ENCODE peak calls at places on chromosomes 7 and 10, in ten cellular contexts. I, S, Q, U, Y, M, F, T, L and E are unnamed samples.
A peak's percentile ranks its signal among the peaks of the same experiment; 100 is the strongest.

GRCh38 chr10:26334932-26335573 is 103.1 kb upstream of the APBB1IP start:
- DNase-seq in I (peak; percentile 51), S (peak; percentile 34), Q (peak; percentile 19), U (peak; percentile 51), Y (peak; percentile 5), M (no peak), F (peak; percentile 65), T (peak; percentile 58), L (peak; percentile 72), E (no peak)

GRCh38 chr7:73971701-73972341 is 56.2 kb upstream of the ELN start:
- DNase-seq in I (no peak), S (no peak), Q (no peak), U (no peak), Y (no peak), M (no peak), F (no peak), T (no peak), L (no peak), E (no peak)

GRCh38 chr7:50393547-50394252 is 56.5 kb downstream of the FIGNL1 start:
- DNase-seq in I (no peak), S (no peak), Q (no peak), U (no peak), Y (no peak), M (no peak), F (peak; percentile 62), T (no peak), L (no peak), E (no peak)

GRCh38 chr10:101489355-101489754 is 98.7 kb downstream of the POLL start:
- DNase-seq in I (peak; percentile 28), S (no peak), Q (peak; percentile 9), U (peak; percentile 8), Y (no peak), M (no peak), F (no peak), T (no peak), L (no peak), E (no peak)

GRCh38 chr7:28459306-28459705 is 47.0 kb downstream of the CREB5 start:
- DNase-seq in I (no peak), S (no peak), Q (no peak), U (no peak), Y (no peak), M (no peak), F (no peak), T (no peak), L (no peak), E (no peak)

GRCh38 chr10:126066491-126066890 is 170.1 kb downstream of the FANK1 start:
- DNase-seq in I (no peak), S (no peak), Q (no peak), U (no peak), Y (no peak), M (no peak), F (no peak), T (no peak), L (no peak), E (no peak)

GRCh38 chr10:113171662-113172061 is 221.6 kb downstream of the TCF7L2 start:
- DNase-seq in I (no peak), S (no peak), Q (no peak), U (no peak), Y (no peak), M (no peak), F (no peak), T (no peak), L (no peak), E (no peak)

GRCh38 chr10:102796407-102797176 is 40.6 kb downstream of the CYP17A1 start:
- DNase-seq in I (no peak), S (peak; percentile 38), Q (peak; percentile 37), U (no peak), Y (no peak), M (no peak), F (peak; percentile 57), T (peak; percentile 59), L (no peak), E (no peak)

GRCh38 chr10:50832171-50832751 is 53.2 kb downstream of the A1CF start:
- DNase-seq in I (no peak), S (no peak), Q (no peak), U (no peak), Y (no peak), M (no peak), F (no peak), T (no peak), L (no peak), E (no peak)

GRCh38 chr7:81929386-81929785 is 159.5 kb upstream of the HGF start:
- DNase-seq in I (no peak), S (no peak), Q (peak; percentile 27), U (no peak), Y (no peak), M (no peak), F (no peak), T (peak; percentile 21), L (no peak), E (no peak)